ENCODE peak calls at places on chromosomes 16 and 17, in four cellular contexts. One of them, this sample, is unnamed.

GRCh38 chr17:10073026-10073425 is 125.4 kb downstream of the GAS7 start:
- DNase-seq in foreskin fibroblast: no peak
- DNase-seq in spleen: no peak
- DNase-seq in AG04450: no peak
- DNase-seq in this sample: no peak

GRCh38 chr17:15457723-15458094 is 9.7 kb downstream of the CDRT4 start:
- DNase-seq in spleen: no peak
- DNase-seq in foreskin fibroblast: no peak
- DNase-seq in AG04450: no peak
- DNase-seq in this sample: peak; percentile 43

GRCh38 chr16:47142469-47143328 is 1.0 kb downstream of the NETO2 start:
- DNase-seq in spleen: peak; percentile 84
- DNase-seq in foreskin fibroblast: peak; percentile 57
- DNase-seq in AG04450: no peak
- DNase-seq in this sample: peak; percentile 14

GRCh38 chr16:78770353-78771091 is 671.1 kb downstream of the WWOX start:
- DNase-seq in spleen: peak; percentile 95
- DNase-seq in foreskin fibroblast: no peak
- DNase-seq in AG04450: no peak
- DNase-seq in this sample: peak; percentile 6

GRCh38 chr17:56176101-56176500 is 22.8 kb downstream of the ANKFN1 start:
- DNase-seq in foreskin fibroblast: no peak
- DNase-seq in AG04450: no peak
- DNase-seq in spleen: no peak
- DNase-seq in this sample: peak; percentile 78

GRCh38 chr16:72935896-72936295 is 112.0 kb downstream of the ZFHX3 start:
- DNase-seq in AG04450: no peak
- DNase-seq in foreskin fibroblast: no peak
- DNase-seq in spleen: no peak
- DNase-seq in this sample: no peak

GRCh38 chr17:1486802-1487695 is 5.4 kb downstream of the MYO1C start:
- DNase-seq in AG04450: no peak
- DNase-seq in foreskin fibroblast: peak; percentile 90
- DNase-seq in spleen: peak; percentile 91
- DNase-seq in this sample: peak; percentile 81

GRCh38 chr16:15950167-15950854 is 895 bp downstream of the ABCC1 start:
- DNase-seq in AG04450: no peak
- DNase-seq in spleen: no peak
- DNase-seq in foreskin fibroblast: peak; percentile 63
- DNase-seq in this sample: peak; percentile 63

GRCh38 chr16:23064642-23065041 is 84.6 kb downstream of the USP31 start:
- DNase-seq in AG04450: no peak
- DNase-seq in foreskin fibroblast: no peak
- DNase-seq in spleen: no peak
- DNase-seq in this sample: peak; percentile 48

GRCh38 chr17:28227278-28228108 is 91.5 kb upstream of the TMEM97 start:
- DNase-seq in foreskin fibroblast: peak; percentile 60
- DNase-seq in spleen: peak; percentile 75
- DNase-seq in AG04450: no peak
- DNase-seq in this sample: no peak

GRCh38 chr17:10803350-10803749 is 549 bp downstream of the TMEM238L start:
- DNase-seq in spleen: no peak
- DNase-seq in AG04450: no peak
- DNase-seq in foreskin fibroblast: no peak
- DNase-seq in this sample: no peak

GRCh38 chr16:31528726-31529397 is 1.2 kb downstream of the AHSP start:
- DNase-seq in AG04450: no peak
- DNase-seq in foreskin fibroblast: peak; percentile 11
- DNase-seq in spleen: no peak
- DNase-seq in this sample: peak; percentile 68

GRCh38 chr17:73411330-73411747 is 99.5 kb upstream of the CDC42EP4 start:
- DNase-seq in foreskin fibroblast: no peak
- DNase-seq in AG04450: no peak
- DNase-seq in spleen: peak; percentile 69
- DNase-seq in this sample: no peak

GRCh38 chr16:76729525-76729924 is 452.3 kb downstream of the CNTNAP4 start:
- DNase-seq in foreskin fibroblast: no peak
- DNase-seq in AG04450: no peak
- DNase-seq in spleen: no peak
- DNase-seq in this sample: no peak

GRCh38 chr16:59729613-59730012 is 995.5 kb upstream of the GOT2 start:
- DNase-seq in foreskin fibroblast: no peak
- DNase-seq in spleen: no peak
- DNase-seq in AG04450: no peak
- DNase-seq in this sample: no peak

GRCh38 chr17:40561871-40562611 is 3.2 kb downstream of the CCR7 start:
- DNase-seq in foreskin fibroblast: no peak
- DNase-seq in spleen: peak; percentile 71
- DNase-seq in AG04450: no peak
- DNase-seq in this sample: no peak

GRCh38 chr17:45293413-45294211 is 23.2 kb downstream of the MAP3K14 start:
- DNase-seq in spleen: peak; percentile 82
- DNase-seq in foreskin fibroblast: peak; percentile 98
- DNase-seq in AG04450: peak; percentile 65
- DNase-seq in this sample: peak; percentile 92

GRCh38 chr16:82263456-82264159 is 93.6 kb upstream of the MPHOSPH6 start:
- DNase-seq in spleen: no peak
- DNase-seq in AG04450: peak; percentile 2
- DNase-seq in foreskin fibroblast: peak; percentile 77
- DNase-seq in this sample: peak; percentile 40

GRCh38 chr16:30348929-30349328 is 6.2 kb downstream of the CD2BP2 start:
- DNase-seq in AG04450: no peak
- DNase-seq in foreskin fibroblast: no peak
- DNase-seq in spleen: peak; percentile 6
- DNase-seq in this sample: no peak

GRCh38 chr16:14301150-14302030 is 230.3 kb downstream of the MRTFB start:
- DNase-seq in AG04450: no peak
- DNase-seq in spleen: peak; percentile 57
- DNase-seq in foreskin fibroblast: peak; percentile 47
- DNase-seq in this sample: peak; percentile 39

GRCh38 chr16:2001035-2001434 is 8.6 kb downstream of the ZNF598 start:
- DNase-seq in spleen: no peak
- DNase-seq in AG04450: no peak
- DNase-seq in foreskin fibroblast: no peak
- DNase-seq in this sample: no peak

GRCh38 chr16:4626396-4626795 is 1.8 kb downstream of the MGRN1 start:
- DNase-seq in AG04450: no peak
- DNase-seq in foreskin fibroblast: no peak
- DNase-seq in spleen: no peak
- DNase-seq in this sample: no peak
- H3K4me3 ChIP-seq in AG04450: peak overlapping the region; percentile 62
- H3K4me3 ChIP-seq in foreskin fibroblast: peak overlapping the region; percentile 68
- H3K4me3 ChIP-seq in spleen: peak overlapping the region; percentile 97
- H3K4me3 ChIP-seq in this sample: peak overlapping the region; percentile 70

DNA sequence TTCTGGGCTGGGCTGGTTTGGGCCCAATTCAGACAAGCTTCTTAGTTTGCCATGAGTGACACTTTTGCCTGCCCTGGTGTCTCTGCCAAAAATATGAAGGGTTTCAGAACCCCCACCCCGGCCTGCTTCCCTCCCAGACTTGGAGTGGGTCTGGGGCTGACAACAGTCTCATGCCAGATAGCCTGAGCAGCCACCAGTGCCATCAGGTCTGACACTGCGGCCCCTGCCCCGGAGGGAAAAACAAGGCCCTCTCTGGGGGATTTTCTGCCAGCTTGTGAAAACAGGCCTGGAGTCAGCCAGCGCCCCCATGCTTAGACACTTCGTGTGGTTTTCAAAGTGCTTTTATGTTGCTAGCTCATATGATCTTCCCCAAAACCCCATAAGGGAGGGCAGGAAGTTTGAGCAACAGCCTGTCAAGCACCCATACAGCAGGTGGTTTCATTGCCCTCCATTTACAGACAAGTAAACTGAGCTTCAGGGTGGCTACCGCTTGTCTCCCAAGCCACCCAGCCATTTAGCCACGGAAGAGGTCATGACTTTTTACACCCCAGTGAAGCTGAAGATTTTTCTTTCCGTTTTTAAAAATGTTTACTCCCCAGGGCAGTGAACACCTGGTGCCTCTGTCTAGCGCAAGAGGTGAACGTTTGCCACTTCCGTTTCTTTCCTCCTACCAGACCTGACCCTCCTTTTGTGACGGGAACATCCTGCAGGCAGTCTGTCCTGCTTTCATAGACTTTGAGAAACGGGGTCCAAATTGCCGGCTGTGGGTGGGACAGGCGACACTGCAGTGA is 300.6 kb downstream of the SEC14L1 start:
- DNase-seq in AG04450: no peak
- DNase-seq in foreskin fibroblast: no peak
- DNase-seq in spleen: peak; percentile 90
- DNase-seq in this sample: no peak
- TF ChIP-seq CTCF in AG04450: no peak
- TF ChIP-seq CTCF in foreskin fibroblast: no peak
- TF ChIP-seq CTCF in spleen: no peak
- TF ChIP-seq CTCF in this sample: no peak

GRCh38 chr16:67561824-67562525 is 351 bp upstream of the CTCF start:
- DNase-seq in foreskin fibroblast: peak; percentile 99
- DNase-seq in AG04450: peak; percentile 91
- DNase-seq in spleen: peak; percentile 100
- DNase-seq in this sample: peak; percentile 97
- H3K4me3 ChIP-seq in foreskin fibroblast: peak overlapping the region; percentile 74
- H3K4me3 ChIP-seq in AG04450: peak overlapping the region; percentile 72
- H3K4me3 ChIP-seq in spleen: peak overlapping the region; percentile 86
- H3K4me3 ChIP-seq in this sample: peak overlapping the region; percentile 75

DNA sequence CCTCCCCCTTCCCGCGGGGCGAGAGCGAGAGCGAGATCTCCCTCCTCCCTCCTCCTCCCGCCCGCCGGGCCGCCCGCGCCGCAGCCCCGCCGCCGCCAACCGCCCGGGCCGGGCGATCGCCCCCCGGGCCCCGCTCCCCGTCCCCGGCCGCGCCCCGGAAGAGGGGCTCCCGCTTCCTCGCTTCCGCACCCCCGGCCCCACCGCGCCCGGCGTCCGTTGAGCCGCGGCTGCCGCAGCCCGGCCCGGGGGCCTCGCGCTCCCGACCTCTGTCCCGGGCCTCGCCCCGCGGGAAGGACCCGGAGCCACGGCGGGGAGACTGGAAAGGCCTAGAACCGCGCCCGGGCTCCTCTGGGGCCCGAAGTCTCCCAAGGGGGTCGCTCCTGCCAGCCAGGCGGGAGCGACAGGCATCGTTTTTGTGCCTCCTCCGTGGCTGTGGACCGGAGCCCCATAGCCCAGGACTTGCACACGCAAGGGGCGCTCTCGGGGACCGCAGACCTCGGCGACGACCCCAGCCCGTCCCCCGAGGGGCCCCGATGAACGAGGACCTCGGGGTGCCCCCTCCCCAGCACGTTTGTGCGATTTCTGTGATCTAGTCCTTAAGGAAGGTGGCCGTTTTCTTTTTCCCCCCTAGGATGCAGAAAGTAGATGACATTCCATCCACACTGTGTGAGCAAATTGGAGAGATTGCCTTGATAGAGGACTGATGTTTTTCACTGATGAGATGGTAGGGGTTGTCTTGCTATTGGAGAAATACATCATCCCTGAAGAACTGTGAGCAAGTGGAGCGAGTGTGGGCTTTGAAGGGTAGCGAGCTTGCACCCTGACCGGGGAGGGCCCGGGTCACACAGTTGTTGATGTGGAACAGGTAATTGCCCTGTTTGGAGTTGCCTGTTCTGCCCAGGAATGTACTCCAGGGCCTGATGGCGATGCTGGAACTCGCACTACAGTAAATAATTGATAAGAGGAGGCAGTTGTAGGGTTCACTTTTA is 610 bp downstream of the BANP start:
- DNase-seq in AG04450: no peak
- DNase-seq in spleen: no peak
- DNase-seq in foreskin fibroblast: peak; percentile 31
- DNase-seq in this sample: peak; percentile 17
- TF ChIP-seq CTCF in AG04450: peak; percentile 23
- TF ChIP-seq CTCF in spleen: no peak
- TF ChIP-seq CTCF in foreskin fibroblast: no peak
- TF ChIP-seq CTCF in this sample: peak; percentile 25

DNA sequence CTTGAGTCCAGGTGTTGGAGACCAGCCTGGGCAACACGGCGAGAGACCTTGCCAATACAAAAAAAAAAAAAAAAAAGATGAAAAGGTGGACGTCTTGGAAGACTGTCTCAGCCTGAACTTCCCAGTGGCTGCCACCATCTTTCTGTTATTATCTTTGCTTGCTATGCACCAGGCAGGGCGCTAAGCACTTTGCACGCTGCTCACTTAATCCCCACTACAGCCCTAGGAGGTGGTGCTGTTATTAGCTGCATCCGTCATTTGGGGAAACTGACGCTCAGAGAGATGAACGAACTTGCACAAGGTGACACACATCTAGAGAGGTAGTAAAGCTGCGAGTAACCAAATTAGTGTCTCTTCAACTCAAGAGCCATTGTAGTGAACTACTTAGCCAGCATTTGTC is 708 bp upstream of the CPPED1 start:
- DNase-seq in foreskin fibroblast: no peak
- DNase-seq in spleen: no peak
- DNase-seq in AG04450: no peak
- DNase-seq in this sample: no peak
- H3K4me3 ChIP-seq in foreskin fibroblast: peak overlapping the region; percentile 63
- H3K4me3 ChIP-seq in spleen: peak overlapping the region; percentile 83
- H3K4me3 ChIP-seq in AG04450: peak overlapping the region; percentile 69
- H3K4me3 ChIP-seq in this sample: peak overlapping the region; percentile 97